ENCODE peak calls at places on chromosome 4, in four cellular contexts. R, I, O and F are unnamed samples.

GRCh38 chr4:159747983-159748382 is 645.1 kb downstream of the RAPGEF2 start:
- DNase-seq in O (no peak), R (no peak), I (no peak), F (no peak)

GRCh38 chr4:14157262-14157661 is 529.7 kb upstream of the BOD1L1 start:
- DNase-seq in R (no peak), I (no peak), O (no peak), F (no peak)

GRCh38 chr4:186900980-186901379 is 177.3 kb upstream of the FAT1 start:
- DNase-seq in O (no peak), I (no peak), R (no peak), F (no peak)

GRCh38 chr4:48194986-48195773 is 61.1 kb upstream of the TXK start:
- DNase-seq in I (peak), R (no peak), O (no peak), F (no peak)

GRCh38 chr4:126738926-126739325 is 893.8 kb upstream of the INTU start:
- DNase-seq in I (peak), O (no peak), R (no peak), F (no peak)

GRCh38 chr4:70203601-70204000 is 8.1 kb downstream of the ODAM start:
- DNase-seq in O (no peak), R (no peak), I (no peak), F (no peak)

GRCh38 chr4:153634737-153635353 is 49.2 kb upstream of the TLR2 start:
- DNase-seq in R (peak), I (peak), O (no peak), F (no peak)

GRCh38 chr4:3630136-3630933 is 98.1 kb upstream of the LRPAP1 start:
- DNase-seq in O (no peak), R (no peak), I (no peak), F (no peak)

GRCh38 chr4:73447701-73448100 is 11.7 kb downstream of the AFP start:
- DNase-seq in O (no peak), I (peak), R (no peak), F (no peak)

GRCh38 chr4:177332119-177332518 is 22.4 kb downstream of the NEIL3 start:
- DNase-seq in O (no peak), R (no peak), I (no peak), F (no peak)

DNA sequence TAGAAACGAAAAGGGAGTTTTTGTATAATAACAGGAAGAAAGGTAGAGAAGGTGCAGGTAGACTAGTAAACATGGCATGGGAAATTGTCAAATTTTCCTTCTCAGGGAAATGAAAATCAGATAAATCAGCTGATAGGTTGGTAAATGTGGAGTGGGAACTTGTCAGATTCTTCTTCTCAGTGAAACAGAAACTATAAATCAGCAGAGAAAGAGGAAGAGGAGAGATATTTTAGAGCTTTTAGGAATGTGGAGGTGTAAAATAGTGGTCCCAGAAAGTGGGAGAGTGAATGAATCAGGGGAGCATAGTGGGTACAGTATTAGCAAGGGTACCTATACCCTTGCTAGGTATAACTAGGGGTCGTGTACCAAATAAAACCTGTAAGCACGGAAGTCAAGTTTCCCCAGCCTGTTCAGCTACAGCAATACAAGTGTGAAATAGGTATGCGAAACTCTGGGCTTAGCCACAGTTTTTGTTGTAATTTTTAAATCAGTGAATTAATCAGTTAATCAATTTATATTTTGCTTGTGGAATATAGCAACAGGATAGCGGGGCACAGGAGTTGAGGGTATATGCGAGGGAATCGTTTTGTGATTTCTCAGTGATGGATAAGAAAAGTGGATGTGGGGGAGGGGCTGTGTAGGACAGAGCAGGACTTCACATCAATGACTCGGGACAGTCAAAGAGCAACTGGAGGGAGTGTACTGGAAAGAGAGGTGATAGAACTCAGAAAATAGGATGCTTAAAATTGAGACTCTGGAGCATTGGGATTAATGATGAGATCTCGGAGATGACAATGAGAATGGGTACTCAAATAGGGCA is 561.5 kb downstream of the INPP4B start:
- DNase-seq in R (no peak), O (no peak), I (no peak), F (no peak)
- TF ChIP-seq CHD1 in R (no peak), O (no peak), I (no peak), F (no peak)

GRCh38 chr4:25182941-25183340 is 22.7 kb upstream of the SEPSECS start:
- DNase-seq in R (no peak), I (no peak), O (no peak), F (no peak)

GRCh38 chr4:25184056-25184455 is 23.8 kb upstream of the SEPSECS start:
- DNase-seq in R (no peak), O (no peak), I (no peak), F (no peak)

GRCh38 chr4:25178838-25179261 is 18.6 kb upstream of the SEPSECS start:
- DNase-seq in R (no peak), I (no peak), O (no peak), F (no peak)

GRCh38 chr4:25177147-25177546 is 16.9 kb upstream of the SEPSECS start:
- DNase-seq in I (no peak), R (no peak), O (no peak), F (no peak)

GRCh38 chr4:25180524-25181131 is 20.4 kb upstream of the SEPSECS start:
- DNase-seq in O (no peak), I (peak), R (peak), F (no peak)
- TF ChIP-seq CHD1 in O (no peak), I (no peak), R (no peak), F (no peak)

GRCh38 chr4:156291317-156291716 is 337.7 kb upstream of the CTSO start:
- DNase-seq in I (peak), O (no peak), R (no peak), F (no peak)
- TF ChIP-seq CHD1 in I (no peak), O (no peak), R (no peak), F (no peak)

GRCh38 chr4:24472514-24473308 is 111.6 kb downstream of the DHX15 start:
- DNase-seq in O (no peak), R (peak), I (peak), F (peak)

GRCh38 chr4:24473309-24473721 is 111.0 kb downstream of the DHX15 start:
- DNase-seq in O (no peak), R (no peak), I (peak), F (peak)

GRCh38 chr4:24477919-24478318 is 106.4 kb downstream of the DHX15 start:
- DNase-seq in O (no peak), R (no peak), I (peak), F (no peak)

GRCh38 chr4:24475756-24476155 is 108.6 kb downstream of the DHX15 start:
- DNase-seq in O (no peak), I (no peak), R (no peak), F (peak)

DNA sequence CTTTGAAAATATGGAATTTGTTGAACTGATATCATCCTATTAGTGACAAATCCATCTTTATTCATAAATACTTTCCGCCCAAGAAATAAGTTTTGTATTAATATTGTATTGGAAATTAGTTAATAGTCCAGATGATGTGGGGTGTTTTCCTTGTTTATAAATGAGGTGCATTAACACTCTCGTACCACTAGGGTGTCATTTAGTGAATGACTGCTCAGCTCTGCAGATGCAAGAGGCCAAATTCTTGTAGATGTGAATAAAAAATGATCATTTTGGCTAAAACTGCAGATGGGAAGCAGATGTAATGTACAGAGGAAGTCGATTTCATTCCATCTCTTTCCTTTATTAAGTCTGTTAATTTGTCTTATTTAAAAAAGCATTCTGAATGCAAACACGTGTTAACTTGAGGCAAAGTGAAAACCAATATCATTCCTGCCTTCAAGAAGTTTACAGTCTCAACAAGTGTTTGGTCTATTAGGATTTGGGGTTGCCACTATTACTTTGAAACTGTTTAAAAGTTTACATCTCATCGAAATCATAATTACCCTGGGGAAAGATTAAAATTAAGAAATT is 108.1 kb downstream of the DHX15 start:
- DNase-seq in O (no peak), I (peak), R (peak), F (no peak)
- TF ChIP-seq CHD1 in O (no peak), I (no peak), R (no peak), F (no peak)